ENCODE peak calls at places on chromosomes 16 and 17, in four cellular contexts. X, L, U and S are unnamed samples.

GRCh38 chr16:28826141-28826540 is 3.3 kb downstream of the ATXN2L start:
- DNase-seq in X (no peak), L (no peak), U (no peak), S (no peak)

GRCh38 chr16:65641049-65641448 is 519.2 kb upstream of the CDH11 start:
- DNase-seq in X (no peak), L (no peak), U (no peak), S (no peak)

GRCh38 chr16:89691986-89692569 is 5.6 kb downstream of the CDK10 start:
- DNase-seq in X (no peak), L (no peak), U (no peak), S (no peak)

GRCh38 chr16:26598061-26598460 is 468.7 kb upstream of the C16orf82 start:
- DNase-seq in X (no peak), L (no peak), U (no peak), S (no peak)

GRCh38 chr16:72066747-72067146 is 3.7 kb downstream of the HPR start:
- DNase-seq in X (peak), L (peak), U (peak), S (peak)

GRCh38 chr17:28488154-28488883 is 14.9 kb downstream of the SLC13A2 start:
- DNase-seq in X (no peak), L (no peak), U (no peak), S (no peak)

GRCh38 chr16:30075503-30076275 is at the start of gene PPP4C:
- DNase-seq in X (peak), L (peak), U (peak), S (no peak)

GRCh38 chr16:17062676-17063075 is 408.1 kb downstream of the XYLT1 start:
- DNase-seq in X (no peak), L (no peak), U (no peak), S (no peak)

GRCh38 chr17:7330099-7331015 is 1.2 kb upstream of the NEURL4 start:
- DNase-seq in X (peak), L (no peak), U (peak), S (no peak)

GRCh38 chr17:7803981-7804380 is 30.0 kb upstream of the KDM6B start:
- DNase-seq in X (peak), L (no peak), U (no peak), S (no peak)

GRCh38 chr17:34651267-34651955 is 72.0 kb downstream of the TMEM132E start:
- DNase-seq in X (no peak), L (no peak), U (no peak), S (no peak)

GRCh38 chr17:63116967-63117366 is 150.9 kb downstream of the TANC2 start:
- DNase-seq in X (peak), L (no peak), U (no peak), S (no peak)

GRCh38 chr16:70753694-70754325 is 47.1 kb downstream of the VAC14 start:
- DNase-seq in X (no peak), L (no peak), U (no peak), S (no peak)

GRCh38 chr17:48026503-48027321 is 10.9 kb downstream of the COPZ2 start:
- DNase-seq in X (peak), L (peak), U (peak), S (peak)

GRCh38 chr16:83095926-83096692 is 469.3 kb downstream of the CDH13 start:
- DNase-seq in X (peak), L (no peak), U (no peak), S (no peak)

GRCh38 chr16:88941933-88942909 is 34.8 kb downstream of the CBFA2T3 start:
- DNase-seq in X (no peak), L (no peak), U (peak), S (no peak)

GRCh38 chr17:49910094-49910857 is 58.7 kb upstream of the DLX4 start:
- DNase-seq in X (no peak), L (no peak), U (peak), S (no peak)

GRCh38 chr17:82170412-82170961 is 42.2 kb downstream of the CCDC57 start:
- DNase-seq in X (no peak), L (no peak), U (no peak), S (no peak)

GRCh38 chr16:78005881-78006280 is 16.5 kb upstream of the CLEC3A start:
- DNase-seq in X (no peak), L (no peak), U (peak), S (no peak)

GRCh38 chr17:49216953-49217650 is 6.6 kb downstream of the ABI3 start:
- DNase-seq in X (no peak), L (no peak), U (no peak), S (no peak)

GRCh38 chr16:31179747-31180458 is at the start of gene FUS:
- DNase-seq in X (peak), L (peak), U (peak), S (peak)

GRCh38 chr16:11063432-11064201 is 119.3 kb downstream of the CLEC16A start:
- DNase-seq in X (no peak), L (no peak), U (peak), S (no peak)

GRCh38 chr17:57913576-57914273 is 41.5 kb downstream of the CUEDC1 start:
- DNase-seq in X (no peak), L (no peak), U (no peak), S (no peak)

GRCh38 chr16:81003610-81004460 is 2.9 kb downstream of the CMC2 start:
- DNase-seq in X (peak), L (no peak), U (no peak), S (peak)

GRCh38 chr17:40178660-40179059 is 1.4 kb downstream of the RAPGEFL1 start:
- DNase-seq in X (no peak), L (no peak), U (no peak), S (no peak)

GRCh38 chr16:85965125-85965524 is 66.2 kb downstream of the IRF8 start:
- DNase-seq in X (no peak), L (no peak), U (no peak), S (no peak)

GRCh38 chr17:80212109-80212508 is 8.0 kb downstream of the SGSH start:
- DNase-seq in X (no peak), L (no peak), U (no peak), S (no peak)

GRCh38 chr17:80208050-80208449 is 12.1 kb downstream of the SGSH start:
- DNase-seq in X (no peak), L (no peak), U (no peak), S (no peak)

GRCh38 chr17:80210348-80211108 is 9.6 kb downstream of the SGSH start:
- DNase-seq in X (no peak), L (no peak), U (no peak), S (no peak)

GRCh38 chr17:80212962-80213650 is 7.0 kb downstream of the SGSH start:
- DNase-seq in X (no peak), L (no peak), U (no peak), S (no peak)

DNA sequence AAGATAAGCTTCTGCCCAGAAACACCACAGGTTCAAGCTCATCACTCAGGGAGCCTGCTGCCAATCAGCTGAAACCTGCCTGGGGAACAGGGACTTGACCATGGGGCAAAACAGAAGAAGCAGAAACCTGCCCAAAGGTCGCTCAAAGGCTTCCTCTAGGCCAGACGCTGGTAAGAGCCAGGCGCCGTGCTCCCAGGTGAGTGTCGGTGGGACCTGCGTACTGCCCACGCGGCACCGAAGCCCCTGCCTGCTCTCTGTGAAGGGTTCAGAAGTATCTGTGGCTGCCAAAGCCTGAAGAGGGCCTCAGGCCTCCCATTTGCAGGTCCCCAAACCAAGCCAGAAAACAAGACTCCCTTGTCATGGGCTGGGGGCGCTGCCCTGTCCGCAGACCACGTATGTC is 10.4 kb downstream of the SGSH start:
- DNase-seq in X (no peak), L (no peak), U (no peak), S (no peak)
- TF ChIP-seq CTCF in X (no peak), L (no peak), U (no peak), S (no peak)

GRCh38 chr16:2047330-2048115 is at the start of the genes NTHL1 and TSC2:
- DNase-seq in X (peak), L (peak), U (peak), S (peak)
- TF ChIP-seq CTCF in X (peak), L (peak), U (peak), S (peak)

GRCh38 chr17:61157246-61157887 is 242.3 kb upstream of the TBX2 start:
- DNase-seq in X (peak), L (no peak), U (no peak), S (peak)
- TF ChIP-seq CTCF in X (peak), L (no peak), U (no peak), S (peak)

GRCh38 chr17:65918921-65919546 is 272.9 kb downstream of the CEP112 start:
- DNase-seq in X (peak), L (no peak), U (peak), S (no peak)
- TF ChIP-seq CTCF in X (peak), L (peak), U (peak), S (peak)

GRCh38 chr16:87704754-87705353 is 60.9 kb downstream of the KLHDC4 start:
- DNase-seq in X (no peak), L (no peak), U (no peak), S (no peak)
- TF ChIP-seq CTCF in X (no peak), L (no peak), U (no peak), S (no peak)

DNA sequence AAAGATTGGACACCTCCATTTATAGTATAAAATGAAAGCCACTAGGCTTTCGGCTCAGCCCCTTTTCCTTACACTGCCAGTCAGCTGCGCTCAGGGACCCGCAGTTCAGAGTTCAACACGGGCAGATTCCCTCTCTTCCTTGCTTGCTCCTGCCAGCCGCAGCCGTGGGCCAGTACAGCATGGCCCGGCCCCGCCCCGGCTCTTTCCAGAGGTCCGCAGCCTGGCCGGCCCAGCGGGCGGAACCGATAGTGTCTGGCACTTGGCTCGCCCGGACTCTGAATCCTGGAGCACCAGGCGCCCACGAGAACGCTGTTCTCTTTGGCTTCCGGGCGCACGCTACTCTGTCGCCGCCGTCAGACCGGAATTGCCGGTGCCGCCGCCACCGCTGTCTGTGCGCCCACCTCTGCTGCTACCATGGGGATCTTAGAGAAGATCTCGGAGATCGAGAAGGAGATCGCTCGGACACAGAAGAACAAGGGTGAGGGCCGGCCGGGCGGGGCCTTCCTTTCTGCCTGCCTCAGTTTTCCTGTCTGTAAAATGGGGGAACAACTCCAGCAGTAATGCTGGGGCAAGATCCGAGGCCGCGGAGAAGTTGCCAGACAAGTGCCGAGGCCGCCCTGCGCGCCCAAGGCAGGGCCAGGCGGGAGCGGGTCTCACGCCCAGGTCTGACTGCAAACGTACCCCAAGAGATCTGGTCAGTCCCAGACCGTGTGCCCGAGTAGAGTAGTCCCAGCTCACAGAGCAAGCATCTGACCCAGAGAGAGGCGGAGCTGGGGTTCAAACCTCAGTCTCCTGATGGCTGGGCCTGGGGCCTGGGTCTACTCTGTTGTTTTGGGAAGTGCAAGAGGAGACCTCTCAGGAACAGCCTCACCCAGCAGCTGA is at the start of gene DRG2:
- DNase-seq in X (peak), L (peak), U (peak), S (peak)
- TF ChIP-seq CTCF in X (no peak), L (no peak), U (no peak), S (no peak)

GRCh38 chr16:67149276-67150057 is 1.3 kb downstream of the B3GNT9 start:
- DNase-seq in X (no peak), L (no peak), U (no peak), S (no peak)
- TF ChIP-seq CTCF in X (no peak), L (no peak), U (no peak), S (no peak)

GRCh38 chr16:57094911-57095310 is 2.5 kb downstream of the CPNE2 start:
- DNase-seq in X (no peak), L (no peak), U (no peak), S (no peak)

GRCh38 chr16:57093845-57094564 is 1.6 kb downstream of the CPNE2 start:
- DNase-seq in X (no peak), L (no peak), U (no peak), S (no peak)

GRCh38 chr16:57092786-57093301 is 461 bp downstream of the CPNE2 start:
- DNase-seq in X (no peak), L (no peak), U (peak), S (no peak)

GRCh38 chr16:57091200-57091989 is 988 bp upstream of the CPNE2 start:
- DNase-seq in X (no peak), L (no peak), U (peak), S (no peak)

GRCh38 chr16:57091990-57092785 is at the start of gene CPNE2:
- DNase-seq in X (peak), L (no peak), U (peak), S (no peak)
- TF ChIP-seq CTCF in X (no peak), L (no peak), U (no peak), S (no peak)